ENCODE peak calls at places on chromosome 13, in ten cellular contexts. I, E, W, F, X, O, J, A, M and B are unnamed samples.

GRCh38 chr13:25901460-25902376 is 150.1 kb downstream of the SHISA2 start:
- DNase-seq in F (peak; percentile 87), I (no peak), W (no peak), X (no peak), O (no peak), M (peak; percentile 18), A (no peak), J (peak; percentile 96), E (no peak), B (no peak)

GRCh38 chr13:38542601-38543000 is 144.3 kb upstream of the FREM2 start:
- DNase-seq in M (no peak), A (no peak), J (peak; percentile 62), W (no peak), E (no peak), X (no peak), I (no peak), F (peak; percentile 33), O (no peak), B (no peak)

GRCh38 chr13:30974350-30974749 is 41.9 kb downstream of the TEX26 start:
- DNase-seq in J (no peak), X (no peak), A (no peak), M (no peak), I (no peak), E (no peak), W (no peak), F (no peak), O (no peak), B (no peak)

GRCh38 chr13:98592353-98592740 is 15.4 kb upstream of the STK24 start:
- DNase-seq in J (no peak), I (no peak), M (no peak), W (no peak), X (no peak), A (no peak), O (no peak), E (no peak), F (no peak), B (no peak)

GRCh38 chr13:51180853-51181511 is 41.2 kb upstream of the FAM124A start:
- DNase-seq in X (no peak), F (no peak), J (no peak), O (no peak), E (no peak), I (no peak), A (no peak), W (no peak), M (no peak), B (no peak)

GRCh38 chr13:70107498-70108271 is at the start of gene ATXN8OS:
- DNase-seq in I (no peak), M (no peak), A (no peak), F (peak; percentile 3), E (peak; percentile 27), O (no peak), W (peak; percentile 27), X (no peak), J (no peak), B (peak; percentile 23)

GRCh38 chr13:30480292-30480947 is 14.7 kb upstream of the HMGB1 start:
- DNase-seq in M (no peak), O (no peak), W (no peak), A (no peak), I (peak; percentile 52), J (no peak), E (no peak), X (no peak), F (no peak), B (no peak)

GRCh38 chr13:34358811-34359513 is 541.0 kb downstream of the RFC3 start:
- DNase-seq in M (no peak), J (peak; percentile 83), I (no peak), O (no peak), X (no peak), E (no peak), A (no peak), W (no peak), F (peak; percentile 95), B (no peak)

GRCh38 chr13:106533940-106534843 is 1.3 kb downstream of the EFNB2 start:
- DNase-seq in F (peak; percentile 79), I (no peak), M (no peak), W (peak; percentile 65), J (peak; percentile 56), X (peak; percentile 71), O (no peak), A (peak; percentile 59), E (peak; percentile 76), B (no peak)

GRCh38 chr13:27026396-27026795 is 145.2 kb downstream of the USP12 start:
- DNase-seq in F (no peak), E (no peak), M (no peak), J (no peak), X (no peak), I (no peak), W (no peak), A (no peak), O (no peak), B (no peak)

GRCh38 chr13:74194856-74195255 is 60.7 kb upstream of the KLF12 start:
- DNase-seq in X (no peak), E (no peak), M (no peak), O (no peak), F (peak; percentile 34), A (no peak), W (no peak), J (no peak), I (no peak), B (no peak)

GRCh38 chr13:49112782-49113525 is 107.2 kb upstream of the MLNR start:
- DNase-seq in J (no peak), W (no peak), F (peak; percentile 39), O (no peak), M (no peak), X (no peak), A (no peak), I (no peak), E (no peak), B (no peak)

GRCh38 chr13:40287428-40287827 is 379.0 kb downstream of the FOXO1 start:
- DNase-seq in W (no peak), F (no peak), E (no peak), I (no peak), O (no peak), A (no peak), X (no peak), J (no peak), M (no peak), B (no peak)

GRCh38 chr13:40288259-40288658 is 378.2 kb downstream of the FOXO1 start:
- DNase-seq in F (no peak), X (no peak), O (no peak), E (no peak), W (no peak), A (no peak), J (no peak), M (no peak), I (no peak), B (no peak)

GRCh38 chr13:40292108-40292507 is 374.3 kb downstream of the FOXO1 start:
- DNase-seq in O (no peak), A (no peak), E (no peak), I (no peak), J (no peak), F (no peak), M (no peak), W (no peak), X (no peak), B (no peak)

GRCh38 chr13:40290758-40291157 is 375.7 kb downstream of the FOXO1 start:
- DNase-seq in W (no peak), X (no peak), J (no peak), O (no peak), I (no peak), A (no peak), E (no peak), M (no peak), F (no peak), B (no peak)

DNA sequence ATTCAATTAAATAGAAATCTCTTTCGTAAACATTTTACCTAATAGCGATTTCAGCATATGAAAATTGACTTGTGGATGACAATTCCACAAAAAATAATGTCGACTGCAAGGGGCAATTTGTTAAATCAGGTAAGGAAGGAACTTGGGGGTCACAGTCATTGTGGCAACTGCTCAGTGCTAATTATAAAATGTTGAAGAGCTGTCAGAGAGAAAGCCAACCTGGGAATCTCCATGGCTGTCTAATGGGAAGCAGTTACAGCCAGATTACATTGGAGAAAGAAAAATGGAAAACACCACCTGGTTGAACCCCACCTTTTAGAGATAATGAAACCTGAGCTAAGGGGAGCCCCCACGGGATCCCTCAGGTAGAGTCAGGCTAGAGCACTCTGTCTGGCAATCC is 373.9 kb downstream of the FOXO1 start:
- DNase-seq in F (no peak), W (no peak), J (no peak), O (no peak), A (no peak), E (no peak), M (no peak), X (no peak), I (no peak), B (no peak)
- H3K36me3 ChIP-seq in F (no peaks in the 10 kb centered on the region), W (no peaks in the 10 kb centered on the region), J (no peaks in the 10 kb centered on the region), O (no peaks in the 10 kb centered on the region), A (no peaks in the 10 kb centered on the region), E (no peaks in the 10 kb centered on the region), M (no peaks in the 10 kb centered on the region), X (no peaks in the 10 kb centered on the region), I (no peaks in the 10 kb centered on the region), B (no peaks in the 10 kb centered on the region)

GRCh38 chr13:54574791-54575190 is 1546.2 kb downstream of the OLFM4 start:
- DNase-seq in I (no peak), A (no peak), O (no peak), F (no peak), X (no peak), E (no peak), M (no peak), W (no peak), J (peak; percentile 4), B (no peak)

GRCh38 chr13:54573186-54573585 is 1544.6 kb downstream of the OLFM4 start:
- DNase-seq in J (no peak), F (no peak), I (no peak), W (no peak), M (no peak), A (no peak), X (no peak), E (no peak), O (no peak), B (no peak)
- H3K36me3 ChIP-seq in J (no peaks in the 10 kb centered on the region), F (no peaks in the 10 kb centered on the region), I (no peaks in the 10 kb centered on the region), W (no peaks in the 10 kb centered on the region), M (no peaks in the 10 kb centered on the region), A (no peaks in the 10 kb centered on the region), X (no peaks in the 10 kb centered on the region), E (no peaks in the 10 kb centered on the region), O (no peaks in the 10 kb centered on the region), B (no peaks in the 10 kb centered on the region)

GRCh38 chr13:20124303-20124702 is 36.5 kb downstream of the GJA3 start:
- DNase-seq in O (no peak), M (no peak), A (no peak), X (no peak), E (no peak), F (no peak), I (no peak), J (no peak), W (no peak), B (no peak)
- H3K36me3 ChIP-seq in O (no peaks in the 10 kb centered on the region), M (no peaks in the 10 kb centered on the region), A (no peaks in the 10 kb centered on the region), X (no peaks in the 10 kb centered on the region), E (no peaks in the 10 kb centered on the region), F (no peaks in the 10 kb centered on the region), I (no peaks in the 10 kb centered on the region), J (no peaks in the 10 kb centered on the region), W (no peaks in the 10 kb centered on the region), B (no peaks in the 10 kb centered on the region)

DNA sequence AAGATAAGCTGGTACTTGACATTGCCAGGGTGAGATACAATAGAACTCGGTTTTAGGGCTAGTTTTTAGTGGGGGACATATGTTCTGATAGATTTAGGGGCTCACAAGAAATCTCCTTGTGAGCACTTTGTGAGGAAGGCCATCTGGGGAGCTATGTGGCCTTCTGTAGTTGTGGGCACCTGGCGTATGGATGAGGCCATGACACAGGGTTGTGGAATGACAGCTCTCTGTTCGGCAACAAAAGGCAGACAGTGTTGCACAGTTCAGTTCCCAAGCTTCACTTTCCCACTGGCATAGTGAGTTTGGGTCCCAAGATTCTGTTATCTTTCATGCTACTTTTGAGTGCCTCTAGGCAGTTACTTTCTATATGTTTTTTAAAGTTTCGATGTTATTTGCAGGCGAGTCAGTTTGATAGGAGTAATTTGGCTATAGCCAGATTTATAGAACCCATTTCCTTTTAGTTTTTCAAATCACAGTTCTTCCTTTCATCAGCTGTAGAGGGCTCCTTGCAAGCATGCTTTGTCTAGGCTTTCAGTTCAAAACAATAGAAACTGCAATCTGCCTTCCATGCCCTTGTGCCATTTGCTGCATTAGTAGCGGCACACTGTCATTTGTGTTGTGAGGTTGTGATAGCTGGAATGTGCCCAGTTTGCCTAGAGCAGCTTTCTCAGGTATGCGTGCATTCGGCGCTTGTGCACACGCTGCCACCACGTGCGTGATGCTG is 70.6 kb upstream of the TEX29 start:
- DNase-seq in F (peak; percentile 26), A (no peak), I (no peak), J (no peak), W (no peak), O (no peak), X (no peak), M (no peak), E (no peak), B (no peak)
- H3K36me3 ChIP-seq in F (no peaks in the 10 kb centered on the region), A (no peaks in the 10 kb centered on the region), I (no peaks in the 10 kb centered on the region), J (no peaks in the 10 kb centered on the region), W (peaks cover 9% of the 10 kb centered on the region), O (peaks cover 10% of the 10 kb centered on the region), X (no peaks in the 10 kb centered on the region), M (no peaks in the 10 kb centered on the region), E (no peaks in the 10 kb centered on the region), B (peaks cover 33% of the 10 kb centered on the region)